ENCODE peak calls at places on chromosome 17, in ten cellular contexts. Z is astrocyte of the cerebellum; M is HFF-Myc; L is esophagus muscularis mucosa; K is Panc1; B is AG04449; D is OCI-LY7; R is fibroblast of lung; J is CD8-positive, alpha-beta memory T cell; N is lower leg skin. C is an unnamed sample.

GRCh38 chr17:41767324-41768042 is 19.0 kb downstream of the JUP start:
- DNase-seq in Z (no peak), M (no peak), L (no peak), K (no peak), B (no peak), D (no peak), R (no peak), J (no peak), N (no peak), C (no peak)

GRCh38 chr17:10754861-10755591 is 25.2 kb upstream of the TMEM220 start:
- DNase-seq in Z (no peak), M (no peak), L (no peak), K (no peak), B (no peak), D (no peak), R (no peak), J (no peak), N (no peak), C (no peak)

GRCh38 chr17:36553459-36553858 is 8.7 kb downstream of the GGNBP2 start:
- DNase-seq in Z (no peak), M (no peak), L (no peak), K (no peak), B (no peak), D (no peak), R (no peak), J (no peak), N (no peak), C (no peak)

GRCh38 chr17:80387071-80387470 is 27.9 kb upstream of the ENDOV start:
- DNase-seq in Z (no peak), M (no peak), L (no peak), K (no peak), B (no peak), D (no peak), R (no peak), J (no peak), N (no peak), C (no peak)

GRCh38 chr17:81513669-81514484 is 1.3 kb upstream of the ACTG1 start:
- DNase-seq in Z (peak; percentile 49), M (no peak), L (no peak), K (no peak), B (no peak), D (peak; percentile 71), R (peak; percentile 72), J (peak; percentile 25), N (peak; percentile 53), C (no peak)

GRCh38 chr17:64130559-64131001 is 636 bp upstream of the ERN1 start:
- DNase-seq in Z (no peak), M (no peak), L (no peak), K (no peak), B (no peak), D (peak; percentile 31), R (peak; percentile 59), J (no peak), N (peak; percentile 62), C (no peak)

GRCh38 chr17:51909971-51910370 is 248.5 kb downstream of the CA10 start:
- DNase-seq in Z (no peak), M (no peak), L (no peak), K (no peak), B (no peak), D (no peak), R (no peak), J (no peak), N (no peak), C (no peak)

GRCh38 chr17:21157586-21158370 is 31.0 kb downstream of the DHRS7B start:
- DNase-seq in Z (no peak), M (no peak), L (no peak), K (no peak), B (no peak), D (no peak), R (no peak), J (no peak), N (no peak), C (no peak)

DNA sequence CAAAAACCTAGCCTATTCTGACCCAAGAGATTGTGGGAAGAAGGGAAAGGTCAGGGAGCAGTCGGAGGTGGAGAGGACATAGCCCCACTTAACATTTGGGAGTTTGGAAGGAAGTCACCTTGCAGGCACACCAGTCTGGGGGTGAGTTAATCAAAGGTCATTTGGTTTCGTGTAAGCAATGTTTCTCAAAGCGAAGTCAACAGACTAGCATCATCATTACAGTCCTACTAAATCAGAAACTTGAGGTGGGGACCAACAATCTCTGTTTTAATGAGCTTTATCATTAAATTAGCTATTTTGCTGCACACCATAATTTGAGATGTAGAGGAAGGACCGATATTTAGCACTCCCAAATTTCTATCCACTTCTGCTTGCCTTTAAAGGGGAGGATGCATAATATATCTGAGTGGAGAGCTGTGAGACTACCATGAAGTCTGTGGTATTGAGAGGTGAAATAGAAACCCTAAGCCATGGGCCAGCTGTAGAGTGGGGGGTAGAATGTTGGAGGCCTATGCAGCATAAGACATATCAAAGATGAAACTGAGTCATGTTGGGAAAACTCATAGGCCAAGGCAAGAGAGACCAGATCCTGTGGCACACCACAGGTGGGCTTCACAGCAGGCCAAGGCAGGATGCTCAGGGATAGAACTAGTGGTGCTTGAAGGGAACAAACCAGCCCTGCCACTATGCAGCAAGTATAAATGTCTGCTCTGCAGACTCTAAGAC is 141.7 kb upstream of the ANKFN1 start:
- DNase-seq in Z (no peak), M (no peak), L (peak; percentile 34), K (no peak), B (no peak), D (no peak), R (no peak), J (no peak), N (no peak), C (no peak)
- H3K4me3 ChIP-seq in Z (no peak overlapping the region), M (no peak overlapping the region), L (no peak overlapping the region), K (no peak overlapping the region), B (no peak overlapping the region), D (no peak overlapping the region), R (no peak overlapping the region), J (no peak overlapping the region), N (no peak overlapping the region), C (no peak overlapping the region)

DNA sequence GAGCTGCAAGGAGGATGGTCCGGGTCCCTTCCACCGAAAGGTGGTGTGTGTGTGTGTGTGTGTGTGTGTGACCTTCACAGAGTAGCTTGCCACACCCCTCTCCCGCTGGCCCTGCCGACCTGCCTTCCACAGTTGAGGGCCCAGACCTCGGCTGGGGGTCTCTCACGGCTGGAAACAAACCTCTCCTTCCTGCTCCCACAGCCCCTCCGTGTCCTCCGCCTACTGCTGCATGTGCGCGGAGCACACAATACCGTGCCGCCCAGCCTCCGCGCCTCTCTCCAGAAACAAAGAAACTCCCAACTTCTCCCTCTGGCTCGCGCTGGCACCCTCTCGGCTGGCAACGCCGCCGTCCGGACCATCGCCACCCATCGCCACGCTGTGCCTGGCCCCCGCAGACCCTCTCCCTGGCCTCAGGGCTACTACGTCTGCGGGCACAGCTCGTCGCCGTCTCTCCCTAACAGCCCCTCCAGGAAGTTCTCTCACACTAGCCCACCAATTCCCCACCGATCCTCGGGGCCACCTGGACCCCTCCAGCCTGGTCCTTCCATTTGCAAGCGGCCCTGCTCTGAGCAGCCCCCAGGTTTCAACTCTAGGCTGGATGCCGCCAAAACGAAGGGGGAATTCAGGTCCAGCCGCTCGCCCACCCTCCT is 81.3 kb downstream of the TIMM22 start:
- DNase-seq in Z (no peak), M (no peak), L (no peak), K (no peak), B (no peak), D (no peak), R (no peak), J (no peak), N (no peak), C (no peak)
- H3K4me3 ChIP-seq in Z (no peak overlapping the region), M (no peak overlapping the region), L (no peak overlapping the region), K (no peak overlapping the region), B (no peak overlapping the region), D (no peak overlapping the region), R (no peak overlapping the region), J (no peak overlapping the region), N (no peak overlapping the region), C (no peak overlapping the region)

GRCh38 chr17:8800656-8801055 is 1.5 kb upstream of the MFSD6L start:
- DNase-seq in Z (no peak), M (no peak), L (peak; percentile 62), K (no peak), B (no peak), D (no peak), R (no peak), J (no peak), N (no peak), C (no peak)

GRCh38 chr17:8797621-8798175 is 1.5 kb downstream of the MFSD6L start:
- DNase-seq in Z (no peak), M (no peak), L (peak; percentile 68), K (no peak), B (no peak), D (no peak), R (no peak), J (no peak), N (no peak), C (no peak)

GRCh38 chr17:8799851-8800212 is 667 bp upstream of the MFSD6L start:
- DNase-seq in Z (no peak), M (no peak), L (peak; percentile 34), K (no peak), B (no peak), D (no peak), R (no peak), J (no peak), N (no peak), C (no peak)

GRCh38 chr17:8799001-8799850 is at the start of gene MFSD6L:
- DNase-seq in Z (no peak), M (no peak), L (no peak), K (no peak), B (no peak), D (no peak), R (no peak), J (no peak), N (peak; percentile 5), C (no peak)

DNA sequence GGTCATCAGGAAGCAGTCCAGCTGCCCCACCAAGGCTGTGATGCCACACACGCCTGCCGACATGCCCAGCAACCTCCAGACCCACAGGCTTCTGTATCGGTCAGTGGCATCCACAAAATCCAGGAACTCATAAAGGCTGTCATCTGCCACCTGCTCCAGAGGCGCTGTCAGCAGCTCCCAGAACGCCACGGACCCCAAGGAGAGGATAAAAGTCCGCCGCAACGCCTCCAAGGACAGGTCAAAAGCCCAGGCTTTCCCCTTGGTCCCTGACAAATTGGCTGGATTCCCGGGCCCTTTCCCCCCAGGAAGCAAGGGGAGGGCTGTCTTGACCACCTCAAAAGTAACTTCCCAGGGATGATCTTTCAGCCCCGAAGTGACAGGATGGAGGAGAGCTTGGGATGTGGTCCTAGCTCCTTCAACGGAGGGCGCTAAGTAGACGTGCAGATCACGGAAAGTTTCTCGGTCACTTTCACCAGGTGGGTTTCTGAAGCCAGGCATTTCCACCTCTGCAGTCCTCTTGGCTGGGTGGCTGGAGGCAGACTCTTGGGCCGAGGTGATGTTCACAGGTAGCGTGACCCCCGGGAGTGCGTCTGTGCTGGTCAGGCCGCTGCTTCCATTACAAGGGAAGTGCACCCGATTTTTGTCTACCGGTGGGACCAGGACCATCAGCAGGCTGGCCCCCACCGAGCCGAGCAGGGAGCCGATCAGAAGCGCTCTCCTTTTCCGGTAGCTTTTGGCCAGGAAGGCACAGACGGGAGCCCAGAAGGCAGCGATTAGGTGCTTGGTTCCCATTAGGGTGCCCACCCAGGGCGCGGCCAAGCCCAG is 777 bp downstream of the MFSD6L start:
- DNase-seq in Z (no peak), M (no peak), L (peak; percentile 79), K (no peak), B (no peak), D (no peak), R (no peak), J (no peak), N (no peak), C (no peak)
- H3K4me3 ChIP-seq in Z (no peak overlapping the region), M (no peak overlapping the region), L (no peak overlapping the region), K (no peak overlapping the region), B (no peak overlapping the region), D (no peak overlapping the region), R (no peak overlapping the region), J (no peak overlapping the region), N (no peak overlapping the region), C (no peak overlapping the region)

GRCh38 chr17:33002245-33002644 is 10.6 kb downstream of the SPACA3 start:
- DNase-seq in Z (no peak), M (no peak), L (no peak), K (no peak), B (no peak), D (no peak), R (no peak), J (no peak), N (no peak), C (no peak)

GRCh38 chr17:32998893-32999240 is 7.2 kb downstream of the SPACA3 start:
- DNase-seq in Z (no peak), M (no peak), L (no peak), K (no peak), B (no peak), D (no peak), R (peak; percentile 60), J (no peak), N (no peak), C (no peak)

GRCh38 chr17:32995416-32995815 is 3.8 kb downstream of the SPACA3 start:
- DNase-seq in Z (no peak), M (no peak), L (no peak), K (no peak), B (no peak), D (no peak), R (no peak), J (no peak), N (no peak), C (no peak)

GRCh38 chr17:32993977-32994376 is 2.3 kb downstream of the SPACA3 start:
- DNase-seq in Z (no peak), M (no peak), L (no peak), K (no peak), B (no peak), D (no peak), R (no peak), J (no peak), N (no peak), C (no peak)

DNA sequence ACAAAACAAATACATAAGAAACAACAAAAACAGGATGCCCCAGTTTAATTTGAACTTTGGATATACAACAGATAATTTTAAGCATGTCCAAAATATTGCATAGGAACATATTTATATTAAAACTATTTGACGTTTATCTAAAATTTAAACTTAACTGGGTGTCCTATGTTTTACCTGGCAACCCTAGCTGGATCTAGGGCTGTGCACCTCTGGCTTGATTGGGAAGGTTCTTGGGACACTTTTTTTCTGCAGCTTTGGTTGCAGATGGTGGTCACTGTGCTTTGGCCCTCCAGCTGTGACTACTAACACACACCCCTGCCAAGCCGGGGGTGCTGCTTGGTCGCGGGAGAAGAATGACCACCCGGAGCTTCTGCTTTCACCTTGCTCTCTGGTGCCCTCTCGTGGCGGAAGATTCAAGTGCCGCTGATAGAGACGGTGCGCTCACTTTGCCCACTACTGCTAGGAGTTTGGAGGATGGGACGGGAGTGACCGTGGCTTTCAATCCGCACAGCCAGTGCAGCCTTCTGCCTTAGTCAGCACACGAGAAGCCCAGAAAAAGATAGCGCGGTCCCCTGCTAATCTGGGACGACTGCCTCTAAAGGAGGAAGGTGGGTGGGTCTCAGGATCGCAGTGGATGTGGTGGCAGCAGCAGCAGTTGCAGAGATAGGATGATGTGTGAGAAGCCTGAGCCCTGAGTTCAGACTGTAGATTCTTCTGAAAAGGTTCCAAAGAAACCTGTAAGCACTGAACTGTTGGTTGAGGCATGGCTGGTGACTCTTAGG is 6.7 kb downstream of the SPACA3 start:
- DNase-seq in Z (peak; percentile 32), M (peak; percentile 49), L (no peak), K (peak; percentile 50), B (no peak), D (peak; percentile 61), R (peak; percentile 65), J (peak; percentile 25), N (peak; percentile 63), C (peak; percentile 33)
- H3K4me3 ChIP-seq in Z (no peak overlapping the region), M (peak overlapping the region; percentile 2), L (no peak overlapping the region), K (no peak overlapping the region), B (peak overlapping the region; percentile 37), D (no peak overlapping the region), R (no peak overlapping the region), J (no peak overlapping the region), N (no peak overlapping the region), C (peak overlapping the region; percentile 18)

C was measured in AG04450.